ENCODE peak calls at places on chromosomes 6 and 20, in seven cellular contexts. N is kidney, L is brain microvascular endothelial cell, W is astrocyte, D is left lung, E is tibial artery, M is fibroblast of lung. G is an unnamed sample.

GRCh38 chr6:158644227-158645063 is at the start of gene DYNLT1:
- DNase-seq in N (peak; percentile 98), L (peak; percentile 88), W (peak; percentile 76), D (peak; percentile 99), E (peak; percentile 91), M (peak; percentile 84), G (peak; percentile 89)

GRCh38 chr6:137811121-137811911 is 55.7 kb upstream of the TNFAIP3 start:
- DNase-seq in N (peak; percentile 89), L (peak; percentile 88), W (peak; percentile 85), D (peak; percentile 93), E (peak; percentile 78), M (peak; percentile 87), G (peak; percentile 69)

GRCh38 chr6:37155394-37156312 is 14.3 kb upstream of the PIM1 start:
- DNase-seq in N (no peak), L (no peak), W (peak; percentile 50), D (no peak), E (no peak), M (peak; percentile 62), G (no peak)

GRCh38 chr6:31169123-31169857 is 1.2 kb downstream of the POU5F1 start:
- DNase-seq in N (no peak), L (no peak), W (no peak), D (no peak), E (no peak), M (no peak), G (no peak)

GRCh38 chr6:36938536-36938935 is 16.0 kb upstream of the PI16 start:
- DNase-seq in N (no peak), L (peak; percentile 98), W (peak; percentile 78), D (no peak), E (no peak), M (peak; percentile 79), G (peak; percentile 83)

GRCh38 chr20:49693435-49694171 is 20.1 kb downstream of the B4GALT5 start:
- DNase-seq in N (no peak), L (no peak), W (no peak), D (no peak), E (no peak), M (no peak), G (no peak)

GRCh38 chr6:35360349-35361138 is 18.2 kb downstream of the PPARD start:
- DNase-seq in N (no peak), L (no peak), W (peak; percentile 69), D (no peak), E (peak; percentile 33), M (peak; percentile 76), G (peak; percentile 56)

GRCh38 chr6:113102761-113103160 is 754.4 kb upstream of the MARCKS start:
- DNase-seq in N (no peak), L (peak; percentile 37), W (peak; percentile 67), D (no peak), E (no peak), M (peak; percentile 77), G (no peak)

GRCh38 chr6:55898342-55898741 is 23.0 kb upstream of the BMP5 start:
- DNase-seq in N (no peak), L (no peak), W (peak; percentile 47), D (no peak), E (no peak), M (peak; percentile 52), G (peak; percentile 40)

GRCh38 chr6:145155411-145155810 is 579.9 kb downstream of the EPM2A start:
- DNase-seq in N (no peak), L (no peak), W (peak; percentile 17), D (no peak), E (no peak), M (peak; percentile 27), G (no peak)

GRCh38 chr6:45132059-45132458 is 196.1 kb upstream of the RUNX2 start:
- DNase-seq in N (no peak), L (no peak), W (peak; percentile 14), D (no peak), E (no peak), M (peak; percentile 28), G (peak; percentile 35)

GRCh38 chr6:169859401-169859977 is 108.1 kb downstream of the ERMARD start:
- DNase-seq in N (no peak), L (no peak), W (no peak), D (no peak), E (peak; percentile 12), M (no peak), G (no peak)

GRCh38 chr20:967796-968742 is 34.0 kb downstream of the RSPO4 start:
- DNase-seq in N (no peak), L (peak; percentile 19), W (peak; percentile 6), D (no peak), E (no peak), M (peak; percentile 23), G (peak; percentile 25)

GRCh38 chr20:32975698-32976674 is 28.2 kb downstream of the SUN5 start:
- DNase-seq in N (peak; percentile 44), L (no peak), W (no peak), D (no peak), E (no peak), M (no peak), G (no peak)

GRCh38 chr6:46490425-46491200 is 636 bp downstream of the RCAN2 start:
- DNase-seq in N (peak; percentile 83), L (no peak), W (no peak), D (peak; percentile 53), E (peak; percentile 32), M (no peak), G (no peak)

GRCh38 chr6:117508450-117508971 is 26.0 kb downstream of the DCBLD1 start:
- DNase-seq in N (no peak), L (no peak), W (no peak), D (no peak), E (no peak), M (no peak), G (no peak)

DNA sequence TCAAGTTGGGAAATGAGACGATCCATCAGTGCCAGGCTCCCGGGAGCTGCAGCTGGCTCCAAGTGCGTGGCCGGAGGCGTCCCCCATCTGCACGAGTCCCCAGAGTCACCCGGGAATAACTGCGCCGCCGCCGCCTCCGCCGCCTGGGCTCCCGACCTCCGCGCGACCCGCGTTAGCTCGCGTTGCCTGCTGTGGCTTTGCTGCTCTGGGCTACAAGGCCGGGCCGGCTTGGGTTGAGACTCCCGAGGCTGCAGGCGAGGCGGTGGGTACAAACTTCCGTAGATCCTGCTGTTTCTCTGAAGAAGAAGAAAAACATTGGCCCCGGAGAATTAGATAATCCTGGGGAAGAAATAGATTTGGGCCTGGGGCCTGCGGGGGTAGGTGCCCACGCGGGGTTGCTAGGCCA is 7.4 kb upstream of the LAMP5 start:
- DNase-seq in N (no peak), L (no peak), W (no peak), D (peak; percentile 79), E (no peak), M (no peak), G (no peak)
- H3K4me3 ChIP-seq in N (no peak overlapping the region), L (peak overlapping the region; percentile 36), W (no peak overlapping the region), D (no peak overlapping the region), E (peak overlapping the region; percentile 24), M (no peak overlapping the region), G (peak overlapping the region; percentile 15)

DNA sequence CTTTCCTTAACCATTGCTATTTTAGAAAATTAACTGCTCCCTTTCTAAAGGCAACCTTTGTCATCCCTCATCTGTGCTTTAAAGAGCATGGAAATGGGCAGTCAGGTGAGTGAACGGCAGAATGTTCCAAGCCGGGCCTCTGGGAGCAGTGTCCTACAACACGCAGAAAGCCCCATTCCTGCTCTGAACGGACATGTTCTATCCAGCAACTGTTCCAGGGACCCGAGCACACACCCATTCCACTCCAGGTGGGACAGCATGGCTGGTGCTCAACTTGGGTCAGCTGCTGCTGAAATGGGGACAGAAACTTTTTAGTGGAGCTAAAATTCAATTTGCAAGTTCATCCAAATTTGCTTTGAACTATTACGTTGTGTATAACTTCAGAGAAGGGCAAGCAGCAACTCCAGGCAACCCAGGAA is 26.7 kb downstream of the DIDO1 start:
- DNase-seq in N (no peak), L (no peak), W (no peak), D (no peak), E (no peak), M (no peak), G (no peak)
- TF ChIP-seq CTCF in N (no peak), L (peak; percentile 17), W (no peak), D (no peak), E (no peak), M (no peak), G (peak; percentile 28)

GRCh38 chr20:38995536-38996044 is 33.4 kb downstream of the DHX35 start:
- DNase-seq in N (no peak), L (no peak), W (no peak), D (no peak), E (no peak), M (no peak), G (no peak)

GRCh38 chr20:38987777-38988176 is 25.6 kb downstream of the DHX35 start:
- DNase-seq in N (no peak), L (no peak), W (no peak), D (no peak), E (no peak), M (no peak), G (no peak)

GRCh38 chr20:38986663-38987062 is 24.5 kb downstream of the DHX35 start:
- DNase-seq in N (no peak), L (no peak), W (no peak), D (no peak), E (no peak), M (no peak), G (no peak)

GRCh38 chr20:38991814-38992593 is 29.9 kb downstream of the DHX35 start:
- DNase-seq in N (no peak), L (no peak), W (no peak), D (no peak), E (no peak), M (no peak), G (no peak)

DNA sequence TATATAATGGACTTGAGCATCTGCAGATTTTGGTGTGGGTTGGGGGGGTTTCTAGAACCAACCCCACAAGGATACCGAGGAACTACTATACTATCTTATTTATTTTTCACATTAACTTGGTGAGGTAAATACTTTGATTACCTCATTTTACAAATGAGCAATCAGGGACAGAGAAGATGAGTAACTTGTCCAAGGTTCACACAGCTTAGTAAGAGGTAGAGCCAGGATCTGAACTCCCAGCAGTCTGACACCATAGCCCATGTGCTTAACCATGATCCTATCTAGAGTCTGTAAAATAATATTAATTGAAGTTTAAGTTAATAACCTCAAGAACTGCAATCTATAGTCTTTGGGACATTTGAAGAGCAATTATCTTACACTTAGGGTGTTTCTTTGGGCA is 28.6 kb downstream of the DHX35 start:
- DNase-seq in N (no peak), L (no peak), W (no peak), D (no peak), E (no peak), M (no peak), G (no peak)
- H3K4me3 ChIP-seq in N (no peak overlapping the region), L (no peak overlapping the region), W (no peak overlapping the region), D (no peak overlapping the region), E (no peak overlapping the region), M (no peak overlapping the region), G (no peak overlapping the region)

GRCh38 chr6:128519132-128519930 is 1.1 kb downstream of the PTPRK start:
- DNase-seq in N (peak; percentile 82), L (no peak), W (peak; percentile 45), D (peak; percentile 75), E (peak; percentile 45), M (peak; percentile 59), G (peak; percentile 50)
- TF ChIP-seq CTCF in N (peak; percentile 27), L (peak; percentile 44), W (peak; percentile 7), D (no peak), E (peak; percentile 21), M (no peak), G (no peak)

DNA sequence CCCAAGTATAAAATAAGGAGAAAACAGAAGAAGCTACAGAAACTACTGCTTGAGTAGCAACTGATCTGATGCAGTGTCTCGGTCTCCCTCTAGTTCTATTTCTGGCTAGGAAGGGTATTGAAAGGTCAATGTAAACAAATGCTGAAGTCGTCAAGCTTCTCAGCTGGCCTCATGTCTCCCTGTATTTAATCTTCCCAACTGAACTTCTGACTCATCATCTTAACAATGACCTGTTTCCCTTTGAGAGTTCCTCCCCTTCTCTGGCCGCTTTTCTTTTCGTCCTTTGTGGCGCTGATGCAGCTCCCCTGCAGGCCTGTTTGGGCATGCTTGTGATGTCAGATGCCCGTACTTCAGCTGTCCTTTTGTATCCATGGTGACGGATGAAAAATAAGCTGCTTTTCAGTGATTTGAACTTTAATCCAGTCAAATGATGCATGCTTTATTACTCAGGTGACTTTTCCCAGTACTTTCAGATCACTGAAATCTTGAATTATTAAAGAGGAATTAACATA is 7.8 kb upstream of the LCA5 start:
- DNase-seq in N (peak; percentile 81), L (peak; percentile 100), W (peak; percentile 99), D (peak; percentile 49), E (peak; percentile 73), M (peak; percentile 100), G (peak; percentile 93)
- H3K4me3 ChIP-seq in N (peak overlapping the region; percentile 57), L (no peak overlapping the region), W (peak overlapping the region; percentile 2), D (no peak overlapping the region), E (peak overlapping the region; percentile 35), M (no peak overlapping the region), G (no peak overlapping the region)

G was measured in AG10803.